ENCODE peak calls at places on chromosomes 13 and 19, in seven cellular contexts. F is uterus, Z is cardiac muscle cell, Y is dorsolateral prefrontal cortex, U is SK-N-SH, W is caudate nucleus, M is heart right ventricle. V is an unnamed sample.

GRCh38 chr13:95341441-95341840 is 40.2 kb upstream of the ABCC4 start:
- DNase-seq in F (no peak), Z (no peak), Y (no peak), U (no peak), W (no peak), M (no peak), V (no peak)

GRCh38 chr13:20901668-20902437 is 693 bp downstream of the XPO4 start:
- DNase-seq in F (no peak), Z (peak; percentile 74), Y (no peak), U (peak; percentile 47), W (no peak), M (peak; percentile 16), V (peak; percentile 88)

GRCh38 chr13:114194853-114195252 is 15.8 kb downstream of the CFAP97D2 start:
- DNase-seq in F (no peak), Z (no peak), Y (no peak), U (no peak), W (no peak), M (no peak), V (no peak)

GRCh38 chr19:17090501-17091074 is 15.0 kb downstream of the MYO9B start:
- DNase-seq in F (no peak), Z (no peak), Y (no peak), U (no peak), W (no peak), M (no peak), V (no peak)

GRCh38 chr13:33815011-33815550 is 2.9 kb upstream of the RFC3 start:
- DNase-seq in F (no peak), Z (no peak), Y (no peak), U (no peak), W (no peak), M (no peak), V (no peak)

GRCh38 chr13:73058741-73059459 is at the start of gene KLF5:
- DNase-seq in F (peak; percentile 95), Z (peak; percentile 98), Y (peak; percentile 84), U (peak; percentile 99), W (peak; percentile 89), M (peak; percentile 95), V (peak; percentile 98)

GRCh38 chr19:23420824-23421223 is 25.6 kb upstream of the ZNF91 start:
- DNase-seq in F (no peak), Z (no peak), Y (no peak), U (no peak), W (no peak), M (no peak), V (no peak)

GRCh38 chr19:10001899-10002298 is 8.4 kb downstream of the COL5A3 start:
- DNase-seq in F (no peak), Z (no peak), Y (no peak), U (no peak), W (no peak), M (peak; percentile 29), V (peak; percentile 37)

GRCh38 chr19:11581740-11582139 is 4.3 kb upstream of the ACP5 start:
- DNase-seq in F (no peak), Z (no peak), Y (no peak), U (no peak), W (no peak), M (no peak), V (no peak)

GRCh38 chr19:10861118-10861651 is 10.2 kb upstream of the CARM1 start:
- DNase-seq in F (no peak), Z (peak; percentile 31), Y (no peak), U (no peak), W (no peak), M (no peak), V (peak; percentile 61)

GRCh38 chr19:16118489-16119033 is 6.9 kb downstream of the RAB8A start:
- DNase-seq in F (no peak), Z (no peak), Y (no peak), U (no peak), W (no peak), M (peak; percentile 18), V (no peak)

GRCh38 chr19:46442808-46443450 is 14.2 kb upstream of the PNMA8C start:
- DNase-seq in F (peak; percentile 49), Z (no peak), Y (no peak), U (no peak), W (no peak), M (no peak), V (no peak)

GRCh38 chr13:34087791-34088190 is 269.8 kb downstream of the RFC3 start:
- DNase-seq in F (no peak), Z (no peak), Y (no peak), U (no peak), W (no peak), M (no peak), V (no peak)

GRCh38 chr19:9407827-9408226 is 27.5 kb downstream of the ZNF266 start:
- DNase-seq in F (no peak), Z (no peak), Y (no peak), U (no peak), W (no peak), M (no peak), V (no peak)

GRCh38 chr19:13978306-13978705 is 26.0 kb downstream of the DCAF15 start:
- DNase-seq in F (peak; percentile 92), Z (peak; percentile 83), Y (peak; percentile 41), U (peak; percentile 81), W (no peak), M (peak; percentile 87), V (peak; percentile 41)

GRCh38 chr13:112641456-112641855 is 48.4 kb upstream of the ATP11A start:
- DNase-seq in F (no peak), Z (no peak), Y (no peak), U (no peak), W (no peak), M (no peak), V (no peak)

GRCh38 chr13:20828540-20829364 is 55.0 kb upstream of the EEF1AKMT1 start:
- DNase-seq in F (peak; percentile 39), Z (peak; percentile 63), Y (no peak), U (peak; percentile 27), W (no peak), M (peak; percentile 52), V (peak; percentile 30)

GRCh38 chr19:4456566-4456842 is 1.1 kb downstream of the UBXN6 start:
- DNase-seq in F (no peak), Z (peak; percentile 48), Y (no peak), U (peak; percentile 55), W (no peak), M (no peak), V (peak; percentile 96)

GRCh38 chr13:50915562-50915961 is 6.0 kb downstream of the RNASEH2B start:
- DNase-seq in F (no peak), Z (no peak), Y (no peak), U (no peak), W (no peak), M (no peak), V (no peak)
- H3K27ac ChIP-seq in F (peak overlapping the region; percentile 84), Z (no peak overlapping the region), Y (no peak overlapping the region), U (no peak overlapping the region), W (no peak overlapping the region), M (no peak overlapping the region), V (no peak overlapping the region)

GRCh38 chr13:91725646-91726045 is 327.2 kb downstream of the GPC5 start:
- DNase-seq in F (no peak), Z (no peak), Y (no peak), U (no peak), W (no peak), M (no peak), V (no peak)

GRCh38 chr13:91726666-91727065 is 328.2 kb downstream of the GPC5 start:
- DNase-seq in F (no peak), Z (peak; percentile 3), Y (no peak), U (no peak), W (no peak), M (no peak), V (no peak)

GRCh38 chr13:91721413-91721812 is 323.0 kb downstream of the GPC5 start:
- DNase-seq in F (no peak), Z (peak; percentile 7), Y (no peak), U (no peak), W (no peak), M (no peak), V (no peak)

GRCh38 chr13:91722267-91722884 is 324.0 kb downstream of the GPC5 start:
- DNase-seq in F (no peak), Z (peak; percentile 59), Y (no peak), U (peak; percentile 36), W (no peak), M (no peak), V (no peak)

GRCh38 chr13:91724591-91724990 is 326.2 kb downstream of the GPC5 start:
- DNase-seq in F (no peak), Z (no peak), Y (no peak), U (no peak), W (no peak), M (no peak), V (no peak)
- H3K27ac ChIP-seq in F (no peak overlapping the region), Z (peak overlapping the region; percentile 84), Y (no peak overlapping the region), U (no peak overlapping the region), W (no peak overlapping the region), M (no peak overlapping the region), V (no peak overlapping the region)

DNA sequence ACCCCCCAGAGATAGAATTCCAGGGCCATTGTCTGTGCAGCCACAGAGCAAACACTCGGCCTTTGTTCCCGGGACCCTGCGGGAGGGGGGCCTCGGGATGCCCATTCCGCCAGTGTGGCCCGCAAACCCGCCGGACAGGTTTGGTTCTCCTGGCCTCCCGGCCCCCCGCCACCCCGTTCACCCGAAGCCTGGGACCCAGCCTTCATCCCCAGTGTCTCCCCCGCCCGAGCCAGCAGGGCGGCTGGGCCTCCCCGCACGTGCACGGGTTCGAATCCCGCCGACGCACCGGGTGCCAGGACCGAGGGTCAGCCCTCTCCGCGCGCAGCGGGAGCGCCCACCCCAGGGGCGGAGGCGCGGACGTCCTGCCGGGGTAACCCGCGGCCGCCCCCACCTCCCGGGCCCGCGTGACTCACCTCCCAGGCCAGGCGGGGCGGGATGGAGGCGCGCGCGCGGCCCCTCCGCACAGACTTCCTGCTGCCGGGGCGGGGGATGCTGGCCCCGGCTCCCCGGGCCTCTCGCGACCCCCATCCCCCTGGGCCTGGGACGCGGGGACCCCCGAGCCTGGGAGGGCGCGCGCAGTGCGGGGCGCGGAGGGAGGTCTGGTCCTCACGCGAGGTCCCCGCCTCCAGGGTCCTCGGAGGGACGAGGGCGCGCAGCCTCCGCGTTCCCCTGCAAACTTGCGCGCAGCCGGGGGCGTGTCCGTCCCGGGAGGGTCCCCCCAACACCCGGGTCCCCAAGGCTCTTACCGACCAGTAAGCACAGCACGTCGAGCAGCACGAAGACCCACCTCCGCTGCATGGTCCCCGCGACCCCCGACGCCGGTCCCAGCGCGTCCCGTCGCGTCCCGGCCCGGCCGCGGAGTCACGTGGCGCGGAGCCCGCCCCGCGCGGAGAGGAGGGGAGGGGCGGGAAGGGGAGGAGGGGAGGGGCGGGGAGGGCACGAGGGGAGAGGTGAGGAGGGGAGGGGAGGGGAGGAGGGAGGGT is at the start of gene PLPP2:
- DNase-seq in F (peak; percentile 57), Z (no peak), Y (peak; percentile 91), U (peak; percentile 76), W (peak; percentile 78), M (no peak), V (no peak)
- H3K27ac ChIP-seq in F (peak within 1 kb of the TSS; percentile 70), Z (no peak within 1 kb of the TSS), Y (peak within 1 kb of the TSS; percentile 94), U (no peak within 1 kb of the TSS), W (peak within 1 kb of the TSS; percentile 94), M (peak within 1 kb of the TSS; percentile 58), V (no peak within 1 kb of the TSS)

GRCh38 chr13:98651716-98652115 is 74.8 kb upstream of the STK24 start:
- DNase-seq in F (no peak), Z (no peak), Y (no peak), U (no peak), W (no peak), M (no peak), V (no peak)

GRCh38 chr13:98648676-98649075 is 71.8 kb upstream of the STK24 start:
- DNase-seq in F (no peak), Z (no peak), Y (no peak), U (no peak), W (no peak), M (no peak), V (no peak)

GRCh38 chr13:98648141-98648540 is 71.2 kb upstream of the STK24 start:
- DNase-seq in F (no peak), Z (no peak), Y (no peak), U (no peak), W (no peak), M (no peak), V (no peak)

GRCh38 chr13:98650376-98651107 is 73.6 kb upstream of the STK24 start:
- DNase-seq in F (no peak), Z (no peak), Y (no peak), U (no peak), W (no peak), M (no peak), V (peak; percentile 5)

GRCh38 chr13:98649861-98650260 is 73.0 kb upstream of the STK24 start:
- DNase-seq in F (no peak), Z (no peak), Y (no peak), U (no peak), W (no peak), M (no peak), V (no peak)
- H3K27ac ChIP-seq in F (no peak overlapping the region), Z (no peak overlapping the region), Y (no peak overlapping the region), U (no peak overlapping the region), W (no peak overlapping the region), M (no peak overlapping the region), V (no peak overlapping the region)